ENCODE peak calls at places on chromosomes 11 and 22, in four cellular contexts. One of them, this sample, is unnamed.

GRCh38 chr11:9826390-9826789 is 162.5 kb downstream of the SWAP70 start:
- DNase-seq in thoracic aorta: no peak
- DNase-seq in right atrium auricular region: no peak
- DNase-seq in GM06990: no peak
- DNase-seq in this sample: no peak

GRCh38 chr11:17431139-17431538 is 42.7 kb upstream of the KCNJ11 start:
- DNase-seq in right atrium auricular region: no peak
- DNase-seq in GM06990: no peak
- DNase-seq in thoracic aorta: no peak
- DNase-seq in this sample: no peak

GRCh38 chr11:78688460-78688859 is 113.8 kb upstream of the NARS2 start:
- DNase-seq in GM06990: no peak
- DNase-seq in right atrium auricular region: no peak
- DNase-seq in thoracic aorta: no peak
- DNase-seq in this sample: no peak

GRCh38 chr11:123483058-123483457 is 53.0 kb downstream of the GRAMD1B start:
- DNase-seq in GM06990: no peak
- DNase-seq in right atrium auricular region: no peak
- DNase-seq in thoracic aorta: no peak
- DNase-seq in this sample: no peak

GRCh38 chr11:88068848-88069554 is 106.2 kb downstream of the RAB38 start:
- DNase-seq in thoracic aorta: no peak
- DNase-seq in right atrium auricular region: no peak
- DNase-seq in GM06990: no peak
- DNase-seq in this sample: no peak

GRCh38 chr11:34987617-34988016 is 71.2 kb downstream of the PDHX start:
- DNase-seq in right atrium auricular region: no peak
- DNase-seq in GM06990: no peak
- DNase-seq in thoracic aorta: no peak
- DNase-seq in this sample: no peak

GRCh38 chr11:45804806-45805304 is at the start of gene SLC35C1:
- DNase-seq in GM06990: peak; percentile 92
- DNase-seq in right atrium auricular region: peak; percentile 97
- DNase-seq in thoracic aorta: peak; percentile 88
- DNase-seq in this sample: peak; percentile 97

GRCh38 chr22:45777046-45777851 is 105.6 kb downstream of the ATXN10 start:
- DNase-seq in right atrium auricular region: no peak
- DNase-seq in GM06990: no peak
- DNase-seq in thoracic aorta: no peak
- DNase-seq in this sample: no peak

GRCh38 chr22:21791635-21792625 is 56.3 kb upstream of the YPEL1 start:
- DNase-seq in thoracic aorta: no peak
- DNase-seq in GM06990: peak; percentile 36
- DNase-seq in right atrium auricular region: peak; percentile 18
- DNase-seq in this sample: no peak

GRCh38 chr11:66639066-66639813 is 737 bp downstream of the RBM4 start:
- DNase-seq in GM06990: no peak
- DNase-seq in thoracic aorta: no peak
- DNase-seq in right atrium auricular region: no peak
- DNase-seq in this sample: peak; percentile 54

GRCh38 chr22:45444168-45444567 is 30.7 kb downstream of the RIBC2 start:
- DNase-seq in right atrium auricular region: no peak
- DNase-seq in thoracic aorta: no peak
- DNase-seq in GM06990: no peak
- DNase-seq in this sample: no peak

GRCh38 chr22:35705141-35705540 is 12.5 kb upstream of the APOL5 start:
- DNase-seq in GM06990: no peak
- DNase-seq in right atrium auricular region: no peak
- DNase-seq in thoracic aorta: no peak
- DNase-seq in this sample: no peak

GRCh38 chr22:36891646-36892045 is 21.8 kb upstream of the CSF2RB start:
- DNase-seq in right atrium auricular region: no peak
- DNase-seq in GM06990: no peak
- DNase-seq in thoracic aorta: no peak
- DNase-seq in this sample: no peak

GRCh38 chr22:43476341-43476740 is 64.5 kb downstream of the MPPED1 start:
- DNase-seq in GM06990: no peak
- DNase-seq in thoracic aorta: no peak
- DNase-seq in right atrium auricular region: no peak
- DNase-seq in this sample: no peak

GRCh38 chr11:74701351-74701750 is 29.9 kb downstream of the CHRDL2 start:
- DNase-seq in thoracic aorta: no peak
- DNase-seq in right atrium auricular region: no peak
- DNase-seq in GM06990: no peak
- DNase-seq in this sample: no peak

GRCh38 chr22:42492323-42492690 is 27.3 kb downstream of the RRP7A start:
- DNase-seq in thoracic aorta: no peak
- DNase-seq in GM06990: no peak
- DNase-seq in right atrium auricular region: no peak
- DNase-seq in this sample: no peak

GRCh38 chr22:37330200-37331033 is 48.1 kb downstream of the CYTH4 start:
- DNase-seq in thoracic aorta: no peak
- DNase-seq in right atrium auricular region: no peak
- DNase-seq in GM06990: peak; percentile 49
- DNase-seq in this sample: peak; percentile 24

GRCh38 chr11:47099213-47099917 is 77.3 kb downstream of the ARFGAP2 start:
- DNase-seq in GM06990: no peak
- DNase-seq in right atrium auricular region: no peak
- DNase-seq in thoracic aorta: no peak
- DNase-seq in this sample: no peak

GRCh38 chr11:819129-819931 is 616 bp downstream of the PNPLA2 start:
- DNase-seq in thoracic aorta: peak; percentile 70
- DNase-seq in GM06990: peak; percentile 90
- DNase-seq in right atrium auricular region: peak; percentile 91
- DNase-seq in this sample: peak; percentile 87

GRCh38 chr11:107018902-107019493 is 722 bp upstream of the GUCY1A2 start:
- DNase-seq in right atrium auricular region: peak; percentile 73
- DNase-seq in GM06990: peak; percentile 40
- DNase-seq in thoracic aorta: no peak
- DNase-seq in this sample: no peak

GRCh38 chr22:45893516-45893915 is 83.4 kb downstream of the WNT7B start:
- DNase-seq in GM06990: no peak
- DNase-seq in thoracic aorta: no peak
- DNase-seq in right atrium auricular region: no peak
- DNase-seq in this sample: no peak

GRCh38 chr22:39205344-39206021 is 39.3 kb downstream of the PDGFB start:
- DNase-seq in thoracic aorta: no peak
- DNase-seq in right atrium auricular region: no peak
- DNase-seq in GM06990: peak; percentile 68
- DNase-seq in this sample: no peak

GRCh38 chr11:82176945-82177344 is 556.7 kb downstream of the FAM181B start:
- DNase-seq in thoracic aorta: no peak
- DNase-seq in right atrium auricular region: no peak
- DNase-seq in GM06990: no peak
- DNase-seq in this sample: no peak

GRCh38 chr11:6576471-6577373 is 26.7 kb downstream of the RRP8 start:
- DNase-seq in thoracic aorta: no peak
- DNase-seq in right atrium auricular region: no peak
- DNase-seq in GM06990: no peak
- DNase-seq in this sample: no peak

GRCh38 chr11:70628881-70629844 is 230.8 kb downstream of the CTTN start:
- DNase-seq in right atrium auricular region: no peak
- DNase-seq in thoracic aorta: no peak
- DNase-seq in GM06990: no peak
- DNase-seq in this sample: no peak

GRCh38 chr11:128239224-128239790 is 348.1 kb downstream of the ETS1 start:
- DNase-seq in right atrium auricular region: no peak
- DNase-seq in GM06990: no peak
- DNase-seq in thoracic aorta: no peak
- DNase-seq in this sample: no peak

GRCh38 chr11:93505703-93506102 is 37.5 kb downstream of the SMCO4 start:
- DNase-seq in right atrium auricular region: no peak
- DNase-seq in thoracic aorta: no peak
- DNase-seq in GM06990: no peak
- DNase-seq in this sample: no peak

GRCh38 chr11:93519179-93519578 is 24.0 kb downstream of the SMCO4 start:
- DNase-seq in right atrium auricular region: no peak
- DNase-seq in GM06990: no peak
- DNase-seq in thoracic aorta: no peak
- DNase-seq in this sample: no peak

GRCh38 chr11:1863352-1864215 is 10.7 kb downstream of the LSP1 start:
- DNase-seq in thoracic aorta: peak; percentile 74
- DNase-seq in right atrium auricular region: peak; percentile 90
- DNase-seq in GM06990: no peak
- DNase-seq in this sample: no peak

GRCh38 chr11:6468712-6469495 is 4.8 kb downstream of the TRIM3 start:
- DNase-seq in right atrium auricular region: peak; percentile 91
- DNase-seq in GM06990: peak; percentile 59
- DNase-seq in thoracic aorta: peak; percentile 68
- DNase-seq in this sample: no peak

GRCh38 chr11:8652140-8652539 is 30.3 kb downstream of the TRIM66 start:
- DNase-seq in thoracic aorta: no peak
- DNase-seq in GM06990: no peak
- DNase-seq in right atrium auricular region: no peak
- DNase-seq in this sample: no peak

GRCh38 chr22:17780116-17780740 is 6.0 kb upstream of the BID start:
- DNase-seq in right atrium auricular region: no peak
- DNase-seq in thoracic aorta: no peak
- DNase-seq in GM06990: no peak
- DNase-seq in this sample: no peak

GRCh38 chr22:32183625-32184024 is 21.2 kb downstream of the RFPL2 start:
- DNase-seq in thoracic aorta: no peak
- DNase-seq in right atrium auricular region: no peak
- DNase-seq in GM06990: no peak
- DNase-seq in this sample: no peak

GRCh38 chr11:3684787-3685186 is 13.6 kb upstream of the CHRNA10 start:
- DNase-seq in GM06990: no peak
- DNase-seq in right atrium auricular region: no peak
- DNase-seq in thoracic aorta: no peak
- DNase-seq in this sample: no peak

GRCh38 chr11:118260353-118260752 is 3.7 kb downstream of the MPZL2 start:
- DNase-seq in thoracic aorta: no peak
- DNase-seq in GM06990: no peak
- DNase-seq in right atrium auricular region: no peak
- DNase-seq in this sample: no peak
- H3K4me3 ChIP-seq in thoracic aorta: no peak overlapping the region
- H3K4me3 ChIP-seq in GM06990: no peak overlapping the region
- H3K4me3 ChIP-seq in right atrium auricular region: no peak overlapping the region
- H3K4me3 ChIP-seq in this sample: no peak overlapping the region

GRCh38 chr11:60981515-60981914 is 10.0 kb downstream of the CD6 start:
- DNase-seq in thoracic aorta: no peak
- DNase-seq in GM06990: no peak
- DNase-seq in right atrium auricular region: no peak
- DNase-seq in this sample: no peak
- H3K4me3 ChIP-seq in thoracic aorta: no peak overlapping the region
- H3K4me3 ChIP-seq in GM06990: no peak overlapping the region
- H3K4me3 ChIP-seq in right atrium auricular region: no peak overlapping the region
- H3K4me3 ChIP-seq in this sample: peak overlapping the region; percentile 18

DNA sequence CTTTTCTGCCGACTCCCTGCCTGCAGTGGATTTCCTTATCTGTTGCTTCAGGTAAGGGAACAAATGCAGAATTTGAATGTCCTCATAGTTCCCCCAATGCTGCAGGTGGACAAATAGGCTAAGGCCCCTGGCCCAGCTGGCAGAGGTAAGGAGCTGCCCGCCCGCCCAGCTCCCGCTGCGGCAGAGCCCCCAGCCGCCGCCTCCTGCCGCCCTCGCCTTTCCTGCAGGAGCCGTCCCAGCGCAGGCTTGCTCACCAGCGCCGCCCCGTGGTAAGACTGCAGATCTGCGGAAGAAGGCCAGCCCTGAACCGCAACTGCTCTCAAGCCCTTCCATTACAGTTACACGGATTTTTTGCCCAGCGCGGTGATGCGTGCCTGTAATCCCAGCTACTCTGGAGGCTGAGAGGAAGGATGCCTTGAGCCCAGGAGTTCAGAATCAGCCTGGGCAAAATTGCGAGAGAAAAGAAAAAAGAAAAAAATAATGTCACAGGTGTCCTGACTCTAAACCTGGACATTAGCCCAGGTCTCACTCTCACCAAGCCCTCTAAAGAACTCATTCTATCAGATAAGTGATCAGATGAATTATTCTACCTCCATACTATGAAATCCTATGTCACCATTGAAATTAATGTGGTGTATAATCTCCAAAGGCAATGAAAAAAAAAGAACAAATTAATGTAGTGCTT is 51.2 kb upstream of the EMID1 start:
- DNase-seq in GM06990: peak; percentile 73
- DNase-seq in right atrium auricular region: peak; percentile 82
- DNase-seq in thoracic aorta: peak; percentile 25
- DNase-seq in this sample: peak; percentile 58
- H3K4me3 ChIP-seq in GM06990: no peak overlapping the region
- H3K4me3 ChIP-seq in right atrium auricular region: no peak overlapping the region
- H3K4me3 ChIP-seq in thoracic aorta: peak overlapping the region; percentile 60
- H3K4me3 ChIP-seq in this sample: no peak overlapping the region

GRCh38 chr22:31124290-31124689 is 1.5 kb downstream of the INPP5J start:
- DNase-seq in thoracic aorta: no peak
- DNase-seq in right atrium auricular region: no peak
- DNase-seq in GM06990: no peak
- DNase-seq in this sample: no peak

GRCh38 chr22:31122532-31123291 is at the start of gene INPP5J:
- DNase-seq in GM06990: no peak
- DNase-seq in thoracic aorta: no peak
- DNase-seq in right atrium auricular region: peak; percentile 73
- DNase-seq in this sample: no peak

GRCh38 chr22:31122196-31122531 is 602 bp upstream of the INPP5J start:
- DNase-seq in GM06990: no peak
- DNase-seq in thoracic aorta: no peak
- DNase-seq in right atrium auricular region: no peak
- DNase-seq in this sample: no peak

GRCh38 chr22:31124811-31125465 is 2.2 kb downstream of the INPP5J start:
- DNase-seq in right atrium auricular region: no peak
- DNase-seq in GM06990: no peak
- DNase-seq in thoracic aorta: no peak
- DNase-seq in this sample: no peak

DNA sequence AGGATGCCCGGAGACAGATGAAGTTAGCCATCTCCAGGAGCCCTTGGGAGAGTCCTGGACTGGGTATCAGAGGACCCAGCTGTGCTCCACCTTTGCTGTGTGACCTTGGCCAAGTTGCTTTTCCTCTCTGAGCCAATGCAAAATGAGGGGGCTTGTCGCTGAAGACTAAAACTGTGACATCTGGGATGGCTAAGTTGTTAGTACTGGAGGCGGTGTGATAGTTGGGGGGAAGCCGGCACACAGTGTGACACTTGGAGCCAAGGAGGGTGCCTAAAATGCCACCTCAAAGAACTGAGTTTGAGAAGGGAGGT is 481 bp downstream of the INPP5J start:
- DNase-seq in GM06990: no peak
- DNase-seq in right atrium auricular region: no peak
- DNase-seq in thoracic aorta: no peak
- DNase-seq in this sample: no peak
- H3K4me3 ChIP-seq in GM06990: no peak overlapping the region
- H3K4me3 ChIP-seq in right atrium auricular region: peak overlapping the region; percentile 56
- H3K4me3 ChIP-seq in thoracic aorta: peak overlapping the region; percentile 71
- H3K4me3 ChIP-seq in this sample: no peak overlapping the region

DNA sequence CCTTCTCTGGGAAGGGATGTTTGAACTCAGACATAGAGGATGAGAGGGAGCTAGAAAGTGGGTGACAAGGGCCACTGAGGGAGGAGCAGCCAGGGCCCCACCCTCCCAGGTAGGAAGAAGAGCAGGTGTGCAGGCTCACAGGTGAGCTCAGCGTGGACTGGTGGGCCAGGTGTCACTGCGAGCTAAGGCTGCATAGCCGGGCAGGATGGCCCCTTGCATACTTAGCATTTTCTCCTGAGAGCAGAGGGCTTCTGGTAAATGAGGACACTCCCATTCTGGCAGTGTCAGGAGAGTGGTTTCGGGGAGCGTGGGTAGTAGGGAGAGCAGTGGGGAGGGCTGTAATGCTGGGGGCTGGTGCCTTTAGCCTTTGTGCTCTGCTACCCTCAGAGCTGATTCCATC is 843.4 kb downstream of the TBC1D22A start:
- DNase-seq in right atrium auricular region: no peak
- DNase-seq in thoracic aorta: no peak
- DNase-seq in GM06990: no peak
- DNase-seq in this sample: no peak
- H3K4me3 ChIP-seq in right atrium auricular region: no peak overlapping the region
- H3K4me3 ChIP-seq in thoracic aorta: no peak overlapping the region
- H3K4me3 ChIP-seq in GM06990: no peak overlapping the region
- H3K4me3 ChIP-seq in this sample: no peak overlapping the region

This sample was measured in naive thymus-derived CD4-positive, alpha-beta T cell.